ENCODE peak calls at places on chromosome 12, in eight cellular contexts. One of them, this sample, is unnamed.
A peak's percentile ranks its signal among the peaks of the same experiment; 100 is the strongest.

GRCh38 chr12:109948382-109948781 is 47.8 kb downstream of the GIT2 start:
- DNase-seq in astrocyte: no peak
- DNase-seq in adrenal gland: no peak
- DNase-seq in lower lobe of right lung: no peak
- DNase-seq in uterus: no peak
- DNase-seq in A549: no peak
- DNase-seq in stomach: no peak
- DNase-seq in A673: no peak
- DNase-seq in this sample: no peak

GRCh38 chr12:10243803-10244520 is 31.3 kb downstream of the GABARAPL1 start:
- DNase-seq in A549: no peak
- DNase-seq in stomach: no peak
- DNase-seq in A673: no peak
- DNase-seq in uterus: no peak
- DNase-seq in astrocyte: no peak
- DNase-seq in adrenal gland: no peak
- DNase-seq in lower lobe of right lung: no peak
- DNase-seq in this sample: no peak

GRCh38 chr12:41049033-41049432 is 139.1 kb upstream of the PDZRN4 start:
- DNase-seq in A673: no peak
- DNase-seq in uterus: no peak
- DNase-seq in stomach: no peak
- DNase-seq in adrenal gland: no peak
- DNase-seq in astrocyte: no peak
- DNase-seq in A549: no peak
- DNase-seq in lower lobe of right lung: no peak
- DNase-seq in this sample: no peak

GRCh38 chr12:58310828-58311273 is 369.5 kb downstream of the ATP23 start:
- DNase-seq in A673: no peak
- DNase-seq in stomach: no peak
- DNase-seq in uterus: no peak
- DNase-seq in adrenal gland: peak; percentile 13
- DNase-seq in lower lobe of right lung: no peak
- DNase-seq in A549: peak; percentile 95
- DNase-seq in astrocyte: peak; percentile 99
- DNase-seq in this sample: no peak

GRCh38 chr12:110199360-110200123 is 75.4 kb downstream of the IFT81 start:
- DNase-seq in A549: peak; percentile 70
- DNase-seq in uterus: no peak
- DNase-seq in lower lobe of right lung: no peak
- DNase-seq in stomach: no peak
- DNase-seq in A673: peak; percentile 52
- DNase-seq in adrenal gland: peak; percentile 24
- DNase-seq in astrocyte: peak; percentile 84
- DNase-seq in this sample: no peak

GRCh38 chr12:68439368-68440045 is 107.3 kb upstream of the MDM1 start:
- DNase-seq in lower lobe of right lung: no peak
- DNase-seq in A673: no peak
- DNase-seq in astrocyte: no peak
- DNase-seq in uterus: no peak
- DNase-seq in adrenal gland: no peak
- DNase-seq in stomach: no peak
- DNase-seq in A549: no peak
- DNase-seq in this sample: no peak

GRCh38 chr12:130068741-130069140 is 93.5 kb upstream of the FZD10 start:
- DNase-seq in lower lobe of right lung: no peak
- DNase-seq in adrenal gland: no peak
- DNase-seq in A673: no peak
- DNase-seq in stomach: no peak
- DNase-seq in uterus: no peak
- DNase-seq in astrocyte: no peak
- DNase-seq in A549: no peak
- DNase-seq in this sample: no peak

GRCh38 chr12:8078400-8078799 is 3.7 kb upstream of the NECAP1 start:
- DNase-seq in uterus: no peak
- DNase-seq in stomach: no peak
- DNase-seq in lower lobe of right lung: no peak
- DNase-seq in A673: peak; percentile 80
- DNase-seq in astrocyte: peak; percentile 58
- DNase-seq in A549: peak; percentile 68
- DNase-seq in adrenal gland: peak; percentile 54
- DNase-seq in this sample: no peak

GRCh38 chr12:62605972-62606371 is 139.3 kb downstream of the MON2 start:
- DNase-seq in adrenal gland: no peak
- DNase-seq in uterus: no peak
- DNase-seq in stomach: no peak
- DNase-seq in A673: no peak
- DNase-seq in lower lobe of right lung: no peak
- DNase-seq in A549: no peak
- DNase-seq in astrocyte: no peak
- DNase-seq in this sample: no peak

GRCh38 chr12:1915082-1915968 is 3.1 kb downstream of the CACNA2D4 start:
- DNase-seq in adrenal gland: no peak
- DNase-seq in astrocyte: no peak
- DNase-seq in A549: no peak
- DNase-seq in stomach: peak; percentile 17
- DNase-seq in lower lobe of right lung: peak; percentile 37
- DNase-seq in uterus: no peak
- DNase-seq in A673: no peak
- DNase-seq in this sample: no peak

GRCh38 chr12:132672116-132672515 is 15.0 kb downstream of the POLE start:
- DNase-seq in A549: no peak
- DNase-seq in uterus: no peak
- DNase-seq in stomach: no peak
- DNase-seq in A673: no peak
- DNase-seq in adrenal gland: no peak
- DNase-seq in lower lobe of right lung: no peak
- DNase-seq in astrocyte: no peak
- DNase-seq in this sample: no peak

GRCh38 chr12:87127272-87127671 is 871.1 kb upstream of the MGAT4C start:
- DNase-seq in lower lobe of right lung: no peak
- DNase-seq in A549: no peak
- DNase-seq in A673: no peak
- DNase-seq in astrocyte: peak; percentile 64
- DNase-seq in stomach: no peak
- DNase-seq in adrenal gland: no peak
- DNase-seq in uterus: no peak
- DNase-seq in this sample: no peak

GRCh38 chr12:106898001-106898966 is 57.4 kb upstream of the TMEM263 start:
- DNase-seq in A549: no peak
- DNase-seq in lower lobe of right lung: no peak
- DNase-seq in astrocyte: no peak
- DNase-seq in stomach: no peak
- DNase-seq in uterus: no peak
- DNase-seq in A673: peak; percentile 36
- DNase-seq in adrenal gland: no peak
- DNase-seq in this sample: no peak

GRCh38 chr12:50055831-50056628 is 1.4 kb upstream of the ASIC1 start:
- DNase-seq in uterus: peak; percentile 36
- DNase-seq in A673: peak; percentile 59
- DNase-seq in lower lobe of right lung: peak; percentile 22
- DNase-seq in astrocyte: no peak
- DNase-seq in A549: peak; percentile 59
- DNase-seq in stomach: peak; percentile 46
- DNase-seq in adrenal gland: peak; percentile 52
- DNase-seq in this sample: no peak

GRCh38 chr12:92242917-92243316 is 97.3 kb upstream of the BTG1 start:
- DNase-seq in adrenal gland: no peak
- DNase-seq in A549: no peak
- DNase-seq in lower lobe of right lung: no peak
- DNase-seq in stomach: no peak
- DNase-seq in uterus: peak; percentile 47
- DNase-seq in astrocyte: no peak
- DNase-seq in A673: peak; percentile 36
- DNase-seq in this sample: no peak

GRCh38 chr12:14048949-14049545 is 67.6 kb upstream of the GRIN2B start:
- DNase-seq in A549: no peak
- DNase-seq in astrocyte: no peak
- DNase-seq in lower lobe of right lung: no peak
- DNase-seq in stomach: no peak
- DNase-seq in adrenal gland: no peak
- DNase-seq in A673: no peak
- DNase-seq in uterus: no peak
- DNase-seq in this sample: peak; percentile 17

GRCh38 chr12:42481368-42481767 is 108.2 kb downstream of the PRICKLE1 start:
- DNase-seq in lower lobe of right lung: no peak
- DNase-seq in stomach: no peak
- DNase-seq in A549: no peak
- DNase-seq in uterus: no peak
- DNase-seq in A673: no peak
- DNase-seq in astrocyte: no peak
- DNase-seq in adrenal gland: no peak
- DNase-seq in this sample: no peak

GRCh38 chr12:42484996-42485395 is 104.5 kb downstream of the PRICKLE1 start:
- DNase-seq in uterus: no peak
- DNase-seq in astrocyte: no peak
- DNase-seq in adrenal gland: no peak
- DNase-seq in lower lobe of right lung: no peak
- DNase-seq in A549: no peak
- DNase-seq in A673: no peak
- DNase-seq in stomach: no peak
- DNase-seq in this sample: no peak

GRCh38 chr12:42483534-42483857 is 106.0 kb downstream of the PRICKLE1 start:
- DNase-seq in adrenal gland: peak; percentile 11
- DNase-seq in lower lobe of right lung: no peak
- DNase-seq in A549: no peak
- DNase-seq in astrocyte: no peak
- DNase-seq in uterus: peak; percentile 49
- DNase-seq in A673: peak; percentile 22
- DNase-seq in stomach: no peak
- DNase-seq in this sample: peak; percentile 79

GRCh38 chr12:42482820-42483533 is 106.6 kb downstream of the PRICKLE1 start:
- DNase-seq in A549: peak; percentile 67
- DNase-seq in uterus: peak; percentile 69
- DNase-seq in A673: peak; percentile 69
- DNase-seq in stomach: peak; percentile 71
- DNase-seq in adrenal gland: peak; percentile 67
- DNase-seq in astrocyte: peak; percentile 45
- DNase-seq in lower lobe of right lung: peak; percentile 80
- DNase-seq in this sample: peak; percentile 93

GRCh38 chr12:42482086-42482819 is 107.3 kb downstream of the PRICKLE1 start:
- DNase-seq in astrocyte: peak; percentile 61
- DNase-seq in stomach: peak; percentile 72
- DNase-seq in A549: peak; percentile 5
- DNase-seq in uterus: peak; percentile 66
- DNase-seq in lower lobe of right lung: peak; percentile 81
- DNase-seq in A673: no peak
- DNase-seq in adrenal gland: peak; percentile 58
- DNase-seq in this sample: peak; percentile 87
- H3K27ac ChIP-seq in astrocyte: peak overlapping the region; percentile 75
- H3K27ac ChIP-seq in stomach: peak overlapping the region; percentile 90
- H3K27ac ChIP-seq in A549: no peak overlapping the region
- H3K27ac ChIP-seq in uterus: peak overlapping the region; percentile 90
- H3K27ac ChIP-seq in lower lobe of right lung: peak overlapping the region; percentile 86
- H3K27ac ChIP-seq in A673: no peak overlapping the region
- H3K27ac ChIP-seq in adrenal gland: peak overlapping the region; percentile 33
- H3K27ac ChIP-seq in this sample: peak overlapping the region; percentile 38

GRCh38 chr12:100974747-100975146 is 180.2 kb downstream of the ANO4 start:
- DNase-seq in astrocyte: no peak
- DNase-seq in stomach: no peak
- DNase-seq in A673: no peak
- DNase-seq in A549: no peak
- DNase-seq in lower lobe of right lung: no peak
- DNase-seq in adrenal gland: no peak
- DNase-seq in uterus: no peak
- DNase-seq in this sample: no peak
- H3K4me3 ChIP-seq in astrocyte: no peak overlapping the region
- H3K4me3 ChIP-seq in stomach: no peak overlapping the region
- H3K4me3 ChIP-seq in A673: no peak overlapping the region
- H3K4me3 ChIP-seq in A549: no peak overlapping the region
- H3K4me3 ChIP-seq in lower lobe of right lung: no peak overlapping the region
- H3K4me3 ChIP-seq in adrenal gland: no peak overlapping the region
- H3K4me3 ChIP-seq in uterus: no peak overlapping the region
- H3K4me3 ChIP-seq in this sample: no peak overlapping the region

GRCh38 chr12:34304001-34304400 is 281.7 kb downstream of the ALG10 start:
- DNase-seq in A549: no peak
- DNase-seq in lower lobe of right lung: no peak
- DNase-seq in astrocyte: no peak
- DNase-seq in adrenal gland: no peak
- DNase-seq in stomach: no peak
- DNase-seq in A673: no peak
- DNase-seq in uterus: no peak
- DNase-seq in this sample: no peak
- H3K9me3 ChIP-seq in A549: no peaks in the 10 kb centered on the region
- H3K9me3 ChIP-seq in lower lobe of right lung: peaks cover 10% of the 10 kb centered on the region
- H3K9me3 ChIP-seq in astrocyte: peaks cover 6% of the 10 kb centered on the region
- H3K9me3 ChIP-seq in adrenal gland: no peaks in the 10 kb centered on the region
- H3K9me3 ChIP-seq in stomach: peaks cover 9% of the 10 kb centered on the region
- H3K9me3 ChIP-seq in A673: peaks cover 38% of the 10 kb centered on the region
- H3K9me3 ChIP-seq in uterus: peaks cover 11% of the 10 kb centered on the region
- H3K9me3 ChIP-seq in this sample: no peaks in the 10 kb centered on the region

GRCh38 chr12:51905507-51906438 is 1.5 kb upstream of the ACVRL1 start:
- DNase-seq in A549: no peak
- DNase-seq in stomach: peak; percentile 52
- DNase-seq in adrenal gland: peak; percentile 64
- DNase-seq in A673: peak; percentile 50
- DNase-seq in uterus: peak; percentile 91
- DNase-seq in astrocyte: no peak
- DNase-seq in lower lobe of right lung: peak; percentile 81
- DNase-seq in this sample: peak; percentile 96

GRCh38 chr12:51907864-51908425 is 641 bp downstream of the ACVRL1 start:
- DNase-seq in lower lobe of right lung: no peak
- DNase-seq in adrenal gland: no peak
- DNase-seq in uterus: no peak
- DNase-seq in stomach: no peak
- DNase-seq in A549: no peak
- DNase-seq in astrocyte: no peak
- DNase-seq in A673: no peak
- DNase-seq in this sample: no peak

GRCh38 chr12:51907083-51907863 is at the start of gene ACVRL1:
- DNase-seq in stomach: no peak
- DNase-seq in astrocyte: no peak
- DNase-seq in A549: no peak
- DNase-seq in uterus: no peak
- DNase-seq in lower lobe of right lung: peak; percentile 49
- DNase-seq in adrenal gland: no peak
- DNase-seq in A673: no peak
- DNase-seq in this sample: peak; percentile 83

GRCh38 chr12:51906452-51907082 is 737 bp upstream of the ACVRL1 start:
- DNase-seq in adrenal gland: no peak
- DNase-seq in astrocyte: no peak
- DNase-seq in uterus: no peak
- DNase-seq in lower lobe of right lung: peak; percentile 39
- DNase-seq in A549: no peak
- DNase-seq in A673: no peak
- DNase-seq in stomach: no peak
- DNase-seq in this sample: no peak

DNA sequence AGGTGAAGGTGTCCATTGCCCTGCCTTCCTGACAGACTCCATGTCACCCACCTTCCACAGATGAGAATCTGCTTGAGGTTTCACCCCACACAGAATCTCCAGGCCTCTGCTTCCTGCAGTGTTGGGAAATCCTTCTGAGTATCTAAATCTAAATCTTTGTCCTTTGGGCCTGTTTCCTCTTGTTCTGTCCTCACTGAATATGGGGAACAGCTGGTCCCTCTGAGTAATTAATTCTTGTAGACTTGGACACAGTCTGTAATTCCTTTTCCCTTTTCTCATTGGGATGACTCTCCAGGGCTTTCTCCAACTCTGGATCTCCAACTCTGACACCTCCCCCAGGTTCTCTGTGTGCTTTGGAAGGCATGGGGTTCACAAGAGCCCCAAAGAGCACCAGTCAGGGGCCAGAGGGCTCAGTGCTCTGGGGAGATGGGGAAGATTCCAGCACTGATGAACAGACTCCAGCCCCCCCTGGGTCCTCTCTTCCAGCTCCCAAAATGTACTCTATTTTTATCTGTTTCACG is 2.3 kb upstream of the ACVRL1 start:
- DNase-seq in A549: no peak
- DNase-seq in astrocyte: no peak
- DNase-seq in A673: no peak
- DNase-seq in lower lobe of right lung: no peak
- DNase-seq in stomach: no peak
- DNase-seq in adrenal gland: no peak
- DNase-seq in uterus: peak; percentile 69
- DNase-seq in this sample: no peak
- H3K27ac ChIP-seq in A549: no peak overlapping the region
- H3K27ac ChIP-seq in astrocyte: no peak overlapping the region
- H3K27ac ChIP-seq in A673: no peak overlapping the region
- H3K27ac ChIP-seq in lower lobe of right lung: peak overlapping the region; percentile 92
- H3K27ac ChIP-seq in stomach: peak overlapping the region; percentile 90
- H3K27ac ChIP-seq in adrenal gland: peak overlapping the region; percentile 49
- H3K27ac ChIP-seq in uterus: peak overlapping the region; percentile 96
- H3K27ac ChIP-seq in this sample: peak overlapping the region; percentile 95